ENCODE peak calls at places on chromosomes 12 and 14, in five cellular contexts. E, B, F, M and G are unnamed samples.

GRCh38 chr14:77243853-77244252 is 27.2 kb downstream of the NGB start:
- DNase-seq in E (no peak), B (no peak), F (peak; percentile 58), M (no peak), G (no peak)

GRCh38 chr12:130870442-130871285 is 1.2 kb upstream of the RAN start:
- DNase-seq in E (peak; percentile 63), B (peak; percentile 78), F (peak; percentile 81), M (peak; percentile 76), G (no peak)

GRCh38 chr12:121839993-121840761 is 18.5 kb downstream of the HPD start:
- DNase-seq in E (no peak), B (peak; percentile 34), F (no peak), M (no peak), G (no peak)

GRCh38 chr12:52279683-52280318 is 5.4 kb downstream of the KRT86 start:
- DNase-seq in E (no peak), B (no peak), F (no peak), M (no peak), G (peak; percentile 53)

GRCh38 chr12:120229071-120229582 is 28.2 kb upstream of the RPLP0 start:
- DNase-seq in E (no peak), B (no peak), F (no peak), M (peak; percentile 41), G (no peak)

GRCh38 chr12:81253360-81253759 is 175.5 kb downstream of the ACSS3 start:
- DNase-seq in E (no peak), B (no peak), F (no peak), M (no peak), G (no peak)

GRCh38 chr12:85781751-85782150 is 54.5 kb downstream of the RASSF9 start:
- DNase-seq in E (no peak), B (no peak), F (no peak), M (no peak), G (no peak)

GRCh38 chr12:68641138-68641537 is 30.4 kb downstream of the RAP1B start:
- DNase-seq in E (no peak), B (no peak), F (peak; percentile 56), M (no peak), G (no peak)

GRCh38 chr12:121793501-121793835 is at the start of gene RHOF:
- DNase-seq in E (no peak), B (peak; percentile 55), F (peak; percentile 91), M (peak; percentile 69), G (no peak)

GRCh38 chr12:66092559-66093269 is 37.8 kb downstream of the LLPH start:
- DNase-seq in E (no peak), B (no peak), F (no peak), M (no peak), G (no peak)

GRCh38 chr12:68075416-68075815 is 84.1 kb downstream of the IFNG start:
- DNase-seq in E (no peak), B (no peak), F (no peak), M (no peak), G (no peak)

GRCh38 chr14:93984070-93984469 is 7.7 kb upstream of the ASB2 start:
- DNase-seq in E (no peak), B (no peak), F (no peak), M (no peak), G (no peak)

GRCh38 chr12:50742776-50743175 is 21.1 kb upstream of the ATF1 start:
- DNase-seq in E (no peak), B (no peak), F (no peak), M (no peak), G (no peak)

GRCh38 chr12:101592931-101593330 is 1.8 kb upstream of the MYBPC1 start:
- DNase-seq in E (no peak), B (no peak), F (no peak), M (no peak), G (no peak)

GRCh38 chr12:116495260-116495659 is 63.9 kb upstream of the MAP1LC3B2 start:
- DNase-seq in E (no peak), B (peak; percentile 34), F (no peak), M (no peak), G (no peak)

GRCh38 chr12:18589316-18589715 is 148.5 kb downstream of the PLCZ1 start:
- DNase-seq in E (no peak), B (no peak), F (no peak), M (no peak), G (no peak)
- TF ChIP-seq CTCF in E (no peak), B (no peak), F (no peak), M (no peak), G (peak; percentile 19)

GRCh38 chr14:24277606-24278321 is 6.4 kb upstream of the RABGGTA start:
- DNase-seq in E (no peak), B (peak; percentile 43), F (no peak), M (no peak), G (no peak)
- TF ChIP-seq CTCF in E (no peak), B (no peak), F (no peak), M (no peak), G (no peak)

GRCh38 chr14:58824106-58824505 is 186.3 kb downstream of the DACT1 start:
- DNase-seq in E (no peak), B (no peak), F (no peak), M (no peak), G (no peak)

GRCh38 chr14:58829594-58829993 is 191.8 kb downstream of the DACT1 start:
- DNase-seq in E (no peak), B (no peak), F (no peak), M (no peak), G (no peak)

GRCh38 chr14:58824796-58825195 is 187.0 kb downstream of the DACT1 start:
- DNase-seq in E (no peak), B (no peak), F (no peak), M (no peak), G (no peak)

GRCh38 chr14:58828298-58828697 is 190.5 kb downstream of the DACT1 start:
- DNase-seq in E (no peak), B (no peak), F (no peak), M (no peak), G (no peak)

GRCh38 chr14:58826845-58827686 is 189.3 kb downstream of the DACT1 start:
- DNase-seq in E (no peak), B (no peak), F (no peak), M (no peak), G (no peak)
- TF ChIP-seq CTCF in E (no peak), B (no peak), F (peak; percentile 15), M (peak; percentile 48), G (peak; percentile 45)

DNA sequence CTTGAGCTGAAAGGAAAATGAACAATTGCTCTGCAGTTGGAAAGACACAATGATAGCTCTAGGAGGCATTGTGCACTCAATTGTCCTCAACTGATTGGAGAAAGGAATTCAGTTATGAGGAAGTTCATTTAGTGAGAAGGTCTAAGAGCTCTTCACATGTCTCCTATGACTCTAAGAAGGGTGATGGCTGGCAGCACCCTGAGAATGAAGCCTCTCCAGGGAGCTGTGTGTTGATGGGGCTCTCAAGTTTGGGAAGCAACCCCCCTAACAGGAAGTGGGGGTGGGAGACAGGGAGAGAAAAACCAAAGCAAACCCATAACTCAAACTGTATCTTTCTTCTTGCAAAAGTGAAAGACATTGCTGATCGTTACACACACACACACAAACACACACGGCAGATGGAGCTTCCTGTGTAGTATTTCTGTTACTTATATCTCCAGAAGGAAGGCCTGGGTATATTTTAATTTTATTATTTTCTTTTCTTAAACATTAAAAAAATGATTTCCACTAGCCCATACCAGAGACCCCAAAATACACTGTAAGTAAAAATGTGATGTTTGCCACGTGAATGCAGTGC is 21.2 kb downstream of the CHST11 start:
- DNase-seq in E (no peak), B (no peak), F (no peak), M (no peak), G (no peak)
- TF ChIP-seq CTCF in E (no peak), B (no peak), F (no peak), M (no peak), G (no peak)

DNA sequence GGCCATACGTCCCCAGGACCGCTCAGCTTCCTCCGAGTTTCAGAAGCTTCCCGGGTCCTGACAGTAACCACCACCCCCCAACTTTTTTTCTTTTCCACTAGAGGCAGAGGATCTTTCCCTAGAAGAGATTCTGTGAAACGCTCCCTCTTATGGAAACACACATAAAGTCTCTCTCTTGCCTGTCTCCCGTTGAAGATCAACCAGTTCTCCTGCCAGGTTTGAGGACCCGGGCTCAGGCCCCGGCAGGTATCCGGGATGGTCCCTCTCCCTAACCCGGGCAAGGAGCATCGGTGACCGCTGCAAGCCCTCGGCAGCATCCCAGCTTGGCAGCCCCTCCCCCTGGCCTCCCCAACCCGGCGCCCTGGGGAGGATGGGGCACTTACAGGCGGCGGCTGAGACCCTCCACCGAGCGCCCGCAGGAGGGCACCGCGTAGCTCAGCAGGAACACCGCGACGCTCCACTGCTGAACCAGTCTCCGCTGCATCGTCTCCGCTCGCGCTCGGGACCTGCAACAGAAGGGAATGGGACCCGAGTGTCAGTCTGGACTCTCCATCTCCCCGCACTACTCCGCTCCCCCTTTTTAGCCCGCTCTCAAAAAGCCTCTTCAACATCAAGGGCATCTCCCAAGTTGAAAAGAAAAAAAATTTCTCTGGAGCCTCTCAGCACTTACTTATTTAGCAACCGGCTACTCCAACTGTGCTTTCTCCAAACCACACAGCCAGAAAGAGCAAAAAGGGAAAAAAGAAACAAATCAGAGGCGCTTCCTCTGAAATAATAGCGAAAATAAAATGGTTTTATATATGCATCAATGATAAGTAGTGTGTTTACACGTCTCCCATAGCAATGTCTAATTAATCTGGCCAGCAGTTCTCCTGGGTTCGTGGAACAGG is 3.3 kb downstream of the PTHLH start:
- DNase-seq in E (no peak), B (no peak), F (no peak), M (peak; percentile 52), G (no peak)
- TF ChIP-seq CTCF in E (no peak), B (no peak), F (no peak), M (no peak), G (peak; percentile 22)